ENCODE peak calls at places on chromosomes 11 and 22, in six cellular contexts. C is NCI-H1417; H is activated CD8-positive, alpha-beta memory T cell treated with anti-CD3 and anti-CD28 coated beads, Interleukin-2, amount 10 ng/mL, durations not matched to agents 7 days and 5 days; R is NCI-H1092 treated with DMSO at 0.1 percent for 48 hours; Q is sigmoid colon; B is activated CD4-positive, alpha-beta T cell treated with anti-CD3 and anti-CD28 coated beads for 36 hours. S is an unnamed sample.

GRCh38 chr11:80163441-80163840 is 722.6 kb upstream of the TENM4 start:
- DNase-seq in B (no peak), C (no peak), R (no peak), H (no peak), Q (no peak), S (no peak)

GRCh38 chr22:42949159-42949558 is 65.8 kb downstream of the PACSIN2 start:
- DNase-seq in H (no peak), Q (no peak), B (no peak), C (no peak), R (no peak), S (no peak)

GRCh38 chr11:113632981-113633380 is 73.1 kb downstream of the TMPRSS5 start:
- DNase-seq in R (no peak), B (no peak), C (no peak), H (no peak), Q (no peak), S (no peak)

GRCh38 chr11:72425053-72425980 is 9.0 kb downstream of the CLPB start:
- DNase-seq in C (no peak), Q (peak), R (no peak), H (no peak), B (no peak), S (no peak)

GRCh38 chr11:64297722-64298358 is 2.3 kb upstream of the CATSPERZ start:
- DNase-seq in Q (no peak), C (no peak), R (no peak), B (no peak), H (no peak), S (peak)

GRCh38 chr11:42631223-42631843 is 680.5 kb upstream of the API5 start:
- DNase-seq in R (peak), H (no peak), C (no peak), Q (no peak), B (no peak), S (no peak)

GRCh38 chr11:44814881-44815592 is 88.3 kb downstream of the TSPAN18 start:
- DNase-seq in Q (no peak), C (no peak), H (no peak), R (no peak), B (no peak), S (no peak)

GRCh38 chr22:43992331-43992821 is 31.7 kb upstream of the PARVB start:
- DNase-seq in H (no peak), Q (peak), R (no peak), B (no peak), C (no peak), S (no peak)

GRCh38 chr11:65314501-65315203 is at the start of gene CDC42EP2:
- DNase-seq in Q (peak), R (peak), C (peak), H (peak), B (peak), S (peak)

GRCh38 chr11:73859671-73860070 is 17.0 kb downstream of the COA4 start:
- DNase-seq in B (no peak), R (no peak), C (no peak), Q (no peak), H (no peak), S (no peak)

GRCh38 chr11:27894552-27894951 is 194.3 kb upstream of the BDNF start:
- DNase-seq in Q (no peak), R (no peak), H (no peak), C (no peak), B (no peak), S (no peak)

GRCh38 chr11:3866206-3866605 is 10.7 kb downstream of the STIM1 start:
- DNase-seq in C (no peak), H (no peak), B (no peak), R (no peak), Q (no peak), S (no peak)

GRCh38 chr11:13682212-13682611 is 13.7 kb downstream of the FAR1 start:
- DNase-seq in Q (no peak), B (no peak), H (no peak), R (no peak), C (no peak), S (no peak)

GRCh38 chr11:19921976-19922688 is 209.5 kb downstream of the NAV2 start:
- DNase-seq in C (no peak), R (no peak), H (no peak), Q (no peak), B (no peak), S (no peak)

GRCh38 chr22:17774206-17774927 is at the start of gene BID:
- DNase-seq in Q (no peak), R (no peak), B (peak), C (no peak), H (peak), S (peak)

GRCh38 chr11:96963375-96963774 is 573.6 kb downstream of the JRKL start:
- DNase-seq in H (no peak), Q (no peak), B (no peak), C (no peak), R (no peak), S (no peak)

GRCh38 chr11:48019597-48019996 is 39.2 kb downstream of the PTPRJ start:
- DNase-seq in Q (no peak), R (no peak), H (no peak), B (no peak), C (no peak), S (no peak)

GRCh38 chr11:123251656-123252344 is 56.8 kb upstream of the CLMP start:
- DNase-seq in Q (peak), B (no peak), C (no peak), H (no peak), R (no peak), S (no peak)

GRCh38 chr22:27885977-27886842 is 32.8 kb downstream of the PITPNB start:
- DNase-seq in H (peak), Q (no peak), C (peak), R (no peak), B (peak), S (peak)

GRCh38 chr11:57513911-57514537 is 1.5 kb downstream of the SLC43A1 start:
- DNase-seq in H (peak), B (peak), C (peak), R (peak), Q (peak), S (peak)

GRCh38 chr11:116657842-116658825 is 114.7 kb downstream of the BUD13 start:
- DNase-seq in Q (no peak), B (no peak), H (no peak), R (no peak), C (no peak), S (no peak)

GRCh38 chr11:44889266-44889665 is 61.4 kb downstream of the TP53I11 start:
- DNase-seq in H (no peak), R (no peak), C (no peak), B (no peak), Q (no peak), S (no peak)

GRCh38 chr11:123754101-123754568 is at the start of gene OR6X1:
- DNase-seq in B (no peak), R (no peak), H (peak), C (no peak), Q (no peak), S (no peak)

GRCh38 chr11:117985953-117986887 is at the start of gene IL10RA:
- DNase-seq in B (peak), C (peak), R (peak), Q (peak), H (peak), S (peak)

GRCh38 chr22:29842740-29843139 is 4.7 kb upstream of the ASCC2 start:
- DNase-seq in H (no peak), C (no peak), B (peak), R (no peak), Q (no peak), S (no peak)

GRCh38 chr11:78281511-78281910 is 92.8 kb downstream of the USP35 start:
- DNase-seq in Q (no peak), B (no peak), C (no peak), R (no peak), H (no peak), S (no peak)

GRCh38 chr11:35347173-35347878 is 72.0 kb downstream of the SLC1A2 start:
- DNase-seq in B (no peak), Q (no peak), H (no peak), C (no peak), R (no peak), S (no peak)

GRCh38 chr11:127226376-127226775 is 225.8 kb upstream of the KIRREL3 start:
- DNase-seq in C (no peak), Q (no peak), B (no peak), H (no peak), R (no peak), S (no peak)

GRCh38 chr11:127919206-127920000 is 668.0 kb downstream of the ETS1 start:
- DNase-seq in Q (no peak), H (no peak), C (no peak), R (no peak), B (peak), S (no peak)

GRCh38 chr11:111623527-111624030 is 21.3 kb downstream of the SIK2 start:
- DNase-seq in R (no peak), Q (no peak), C (no peak), B (no peak), H (no peak), S (no peak)

GRCh38 chr11:62217191-62217748 is 8.8 kb downstream of the SCGB2A1 start:
- DNase-seq in H (no peak), Q (no peak), C (peak), R (peak), B (peak), S (peak)